ENCODE peak calls at places on chromosomes 12 and 14, in five cellular contexts. One of them, this sample, is unnamed.

GRCh38 chr14:72850360-72850759 is 43.5 kb downstream of the DPF3 start:
- DNase-seq in HepG2: peak; percentile 12
- DNase-seq in NCI-H1436: no peak
- DNase-seq in mucosa of descending colon: no peak
- DNase-seq in GM10248: no peak
- DNase-seq in this sample: no peak

GRCh38 chr12:61504396-61505115 is 755.6 kb upstream of the USP15 start:
- DNase-seq in NCI-H1436: no peak
- DNase-seq in GM10248: no peak
- DNase-seq in mucosa of descending colon: no peak
- DNase-seq in HepG2: no peak
- DNase-seq in this sample: peak; percentile 18

GRCh38 chr14:25828562-25828961 is 769.3 kb downstream of the NOVA1 start:
- DNase-seq in mucosa of descending colon: no peak
- DNase-seq in NCI-H1436: no peak
- DNase-seq in HepG2: no peak
- DNase-seq in GM10248: no peak
- DNase-seq in this sample: no peak

GRCh38 chr14:59325906-59326305 is 137.4 kb downstream of the DAAM1 start:
- DNase-seq in HepG2: no peak
- DNase-seq in GM10248: no peak
- DNase-seq in NCI-H1436: no peak
- DNase-seq in mucosa of descending colon: no peak
- DNase-seq in this sample: no peak

GRCh38 chr12:107225626-107226025 is 132.3 kb upstream of the CRY1 start:
- DNase-seq in mucosa of descending colon: no peak
- DNase-seq in NCI-H1436: no peak
- DNase-seq in HepG2: peak; percentile 65
- DNase-seq in GM10248: no peak
- DNase-seq in this sample: no peak

GRCh38 chr14:94388896-94389469 is 581 bp upstream of the SERPINA1 start:
- DNase-seq in GM10248: no peak
- DNase-seq in NCI-H1436: no peak
- DNase-seq in mucosa of descending colon: no peak
- DNase-seq in HepG2: no peak
- DNase-seq in this sample: no peak

GRCh38 chr14:103131580-103131979 is 8.3 kb downstream of the TNFAIP2 start:
- DNase-seq in HepG2: no peak
- DNase-seq in NCI-H1436: no peak
- DNase-seq in GM10248: no peak
- DNase-seq in mucosa of descending colon: no peak
- DNase-seq in this sample: no peak

GRCh38 chr12:42076976-42077375 is 67.7 kb downstream of the GXYLT1 start:
- DNase-seq in mucosa of descending colon: no peak
- DNase-seq in HepG2: no peak
- DNase-seq in NCI-H1436: no peak
- DNase-seq in GM10248: no peak
- DNase-seq in this sample: no peak

GRCh38 chr14:58724702-58725101 is 86.9 kb downstream of the DACT1 start:
- DNase-seq in NCI-H1436: no peak
- DNase-seq in mucosa of descending colon: no peak
- DNase-seq in GM10248: no peak
- DNase-seq in HepG2: no peak
- DNase-seq in this sample: no peak

GRCh38 chr12:122996621-122997342 is 16.3 kb downstream of the ARL6IP4 start:
- DNase-seq in GM10248: no peak
- DNase-seq in mucosa of descending colon: no peak
- DNase-seq in NCI-H1436: no peak
- DNase-seq in HepG2: no peak
- DNase-seq in this sample: no peak

This sample was measured in NCI-H1417 treated with DMSO at 0.1 percent for 48 hours.